ENCODE peak calls at places on chromosomes 6 and 20, in seven cellular contexts. C, O, M, V, S, P and H are unnamed samples.

GRCh38 chr6:105882833-105883232 is 203.3 kb upstream of the PRDM1 start:
- DNase-seq in C (no peak), O (no peak), M (peak), V (no peak), S (peak), P (no peak), H (no peak)

GRCh38 chr20:10536531-10536930 is 101.4 kb downstream of the SLX4IP start:
- DNase-seq in C (peak), O (no peak), M (peak), V (peak), S (peak), P (no peak), H (no peak)

GRCh38 chr6:130098317-130098716 is 79.9 kb downstream of the L3MBTL3 start:
- DNase-seq in C (no peak), O (no peak), M (no peak), V (no peak), S (no peak), P (no peak), H (no peak)

GRCh38 chr20:38670786-38671185 is 53.5 kb upstream of the SLC32A1 start:
- DNase-seq in C (no peak), O (no peak), M (no peak), V (no peak), S (no peak), P (no peak), H (no peak)

GRCh38 chr6:112428477-112428876 is 81.3 kb downstream of the RFPL4B start:
- DNase-seq in C (no peak), O (no peak), M (no peak), V (no peak), S (no peak), P (no peak), H (no peak)

GRCh38 chr6:145631374-145631773 is 103.9 kb downstream of the EPM2A start:
- DNase-seq in C (no peak), O (no peak), M (no peak), V (no peak), S (no peak), P (no peak), H (no peak)

GRCh38 chr20:5729348-5729747 is 20.9 kb upstream of the SHLD1 start:
- DNase-seq in C (no peak), O (no peak), M (peak), V (no peak), S (no peak), P (no peak), H (no peak)

GRCh38 chr6:89731924-89732568 is 87.5 kb downstream of the MDN1 start:
- DNase-seq in C (no peak), O (no peak), M (no peak), V (no peak), S (no peak), P (no peak), H (no peak)

GRCh38 chr20:48921883-48922867 is 664 bp downstream of the ARFGEF2 start:
- DNase-seq in C (peak), O (peak), M (peak), V (no peak), S (peak), P (no peak), H (no peak)

GRCh38 chr6:156557269-156557885 is 219.8 kb upstream of the ARID1B start:
- DNase-seq in C (no peak), O (no peak), M (peak), V (no peak), S (peak), P (peak), H (no peak)

GRCh38 chr6:10402648-10403311 is 12.1 kb downstream of the TFAP2A start:
- DNase-seq in C (no peak), O (no peak), M (no peak), V (no peak), S (no peak), P (no peak), H (no peak)

GRCh38 chr20:35273449-35274171 is 4.3 kb downstream of the MMP24OS start:
- DNase-seq in C (no peak), O (no peak), M (no peak), V (no peak), S (no peak), P (no peak), H (no peak)

GRCh38 chr20:23148721-23149570 is 62.8 kb upstream of the CD93 start:
- DNase-seq in C (no peak), O (no peak), M (no peak), V (no peak), S (no peak), P (no peak), H (no peak)

GRCh38 chr20:10501377-10501776 is 66.3 kb downstream of the SLX4IP start:
- DNase-seq in C (peak), O (no peak), M (no peak), V (peak), S (peak), P (no peak), H (no peak)

GRCh38 chr20:38435555-38435939 is 419 bp upstream of the SNHG17 start:
- DNase-seq in C (no peak), O (no peak), M (peak), V (no peak), S (peak), P (peak), H (no peak)

GRCh38 chr20:48139262-48140041 is 354.2 kb upstream of the SULF2 start:
- DNase-seq in C (no peak), O (no peak), M (no peak), V (no peak), S (peak), P (no peak), H (no peak)

GRCh38 chr6:139480356-139480833 is 105.9 kb upstream of the CITED2 start:
- DNase-seq in C (no peak), O (no peak), M (no peak), V (no peak), S (no peak), P (no peak), H (no peak)

GRCh38 chr20:3931664-3932063 is 42.5 kb downstream of the PANK2 start:
- DNase-seq in C (no peak), O (no peak), M (peak), V (no peak), S (peak), P (no peak), H (no peak)

GRCh38 chr6:50610562-50610961 is 102.8 kb upstream of the TFAP2D start:
- DNase-seq in C (no peak), O (no peak), M (no peak), V (no peak), S (no peak), P (no peak), H (no peak)

GRCh38 chr6:147903321-147903720 is 394.8 kb downstream of the SAMD5 start:
- DNase-seq in C (no peak), O (no peak), M (no peak), V (no peak), S (no peak), P (no peak), H (no peak)

GRCh38 chr6:56440551-56440981 is 193.2 kb upstream of the COL21A1 start:
- DNase-seq in C (no peak), O (no peak), M (no peak), V (no peak), S (no peak), P (no peak), H (no peak)

GRCh38 chr6:52399511-52400315 is 20.4 kb upstream of the EFHC1 start:
- DNase-seq in C (no peak), O (no peak), M (peak), V (peak), S (peak), P (peak), H (no peak)

GRCh38 chr6:51891784-51892183 is 195.6 kb downstream of the PKHD1 start:
- DNase-seq in C (no peak), O (no peak), M (no peak), V (no peak), S (no peak), P (no peak), H (no peak)

GRCh38 chr6:35085359-35086281 is 55.5 kb downstream of the TCP11 start:
- DNase-seq in C (no peak), O (no peak), M (no peak), V (no peak), S (no peak), P (no peak), H (no peak)

GRCh38 chr6:129609635-129610034 is 100.3 kb downstream of the ARHGAP18 start:
- DNase-seq in C (no peak), O (no peak), M (no peak), V (no peak), S (no peak), P (no peak), H (no peak)

GRCh38 chr20:61662226-61662945 is 403.3 kb downstream of the TAF4 start:
- DNase-seq in C (no peak), O (peak), M (no peak), V (no peak), S (no peak), P (no peak), H (no peak)
- TF ChIP-seq CTCF in C (no peak), O (no peak), M (no peak), V (no peak), S (no peak), P (peak), H (no peak)

GRCh38 chr20:37096415-37097039 is 730 bp upstream of the RBL1 start:
- DNase-seq in C (no peak), O (no peak), M (no peak), V (no peak), S (no peak), P (no peak), H (no peak)
- H3K4me3 ChIP-seq in C (peak), O (peak), M (peak), V (peak), S (no peak), P (peak), H (peak)

GRCh38 chr6:22828179-22829062 is 259.1 kb downstream of the HDGFL1 start:
- DNase-seq in C (no peak), O (peak), M (peak), V (no peak), S (peak), P (peak), H (no peak)
- TF ChIP-seq CTCF in C (peak), O (peak), M (peak), V (no peak), S (peak), P (peak), H (peak)

DNA sequence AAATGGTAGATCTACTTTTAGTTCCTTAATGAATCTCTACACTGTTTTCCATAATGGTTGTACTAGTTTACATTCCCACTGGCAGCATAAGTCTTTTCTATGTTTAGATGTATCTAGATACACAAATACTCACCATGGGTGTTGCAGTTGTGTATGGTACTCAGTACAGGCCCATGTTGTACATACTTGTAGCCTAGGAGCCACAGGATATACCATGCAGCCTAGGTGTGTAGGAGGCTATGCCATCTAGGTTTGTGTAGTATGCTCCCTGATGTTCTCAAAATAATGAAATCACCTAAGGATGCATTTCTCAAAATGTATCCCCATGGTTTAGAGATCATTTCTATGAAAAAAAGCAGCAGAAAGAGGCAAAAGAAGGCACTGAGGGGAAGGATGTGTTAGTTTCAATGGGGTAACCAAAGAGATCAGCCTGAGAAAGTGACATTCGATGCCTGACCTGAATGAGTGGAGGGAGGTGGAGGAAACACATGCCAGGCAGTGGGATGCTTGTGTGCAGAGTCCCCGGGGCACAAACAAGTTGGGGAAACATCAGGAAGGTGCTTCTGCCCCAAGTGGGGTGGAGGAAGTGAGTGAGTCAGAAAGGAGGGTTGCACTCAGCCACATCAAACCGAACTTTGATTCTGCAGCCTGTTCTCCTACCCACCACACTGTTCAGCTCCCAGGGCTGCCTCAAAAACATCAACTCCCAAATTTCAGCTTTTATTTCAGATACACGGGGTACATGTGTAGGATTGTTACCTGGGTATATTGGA is 191.2 kb downstream of the ZNF217 start:
- DNase-seq in C (no peak), O (no peak), M (no peak), V (peak), S (no peak), P (no peak), H (no peak)
- H3K4me3 ChIP-seq in C (no peak), O (no peak), M (no peak), V (no peak), S (no peak), P (no peak), H (no peak)

GRCh38 chr6:36856277-36856676 is 17.0 kb upstream of the CPNE5 start:
- DNase-seq in C (no peak), O (no peak), M (no peak), V (no peak), S (no peak), P (no peak), H (no peak)
- TF ChIP-seq CTCF in C (no peak), O (no peak), M (no peak), V (no peak), S (no peak), P (no peak), H (no peak)

DNA sequence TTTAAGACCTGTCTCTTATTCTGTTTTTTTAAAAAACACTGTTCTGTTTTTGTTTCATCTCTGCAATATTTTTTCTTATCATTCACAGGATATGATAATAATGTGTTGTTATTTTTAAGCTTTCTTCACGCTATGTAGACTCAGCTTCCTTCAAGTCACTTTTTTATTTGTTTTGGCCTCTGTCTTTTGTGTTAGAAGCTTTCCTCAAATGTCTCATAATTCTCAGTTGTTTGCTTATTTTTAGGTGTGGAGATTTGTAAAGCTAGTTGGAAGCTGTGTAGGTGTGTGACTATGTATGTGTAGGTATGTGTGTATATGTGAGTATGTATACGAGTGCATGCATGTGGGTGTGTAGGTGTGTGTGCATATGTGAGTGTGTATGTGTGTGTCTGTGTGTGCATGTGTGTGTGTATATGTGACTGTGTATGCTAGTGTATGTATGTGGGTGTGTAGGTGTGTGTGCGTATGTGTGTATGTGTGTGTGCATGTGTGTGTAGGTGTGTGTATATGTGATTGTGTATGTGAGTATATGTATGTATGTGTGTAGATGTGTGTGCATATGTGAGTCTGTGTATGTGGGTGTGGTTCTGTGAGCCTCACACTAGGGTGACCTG is 16.3 kb upstream of the VEGFA start:
- DNase-seq in C (no peak), O (no peak), M (no peak), V (no peak), S (no peak), P (no peak), H (no peak)
- H3K4me3 ChIP-seq in C (no peak), O (no peak), M (no peak), V (no peak), S (no peak), P (no peak), H (no peak)